ENCODE peak calls at places on chromosomes 12 and 14, in ten cellular contexts. J is GM12878, O is HCT116, X is transverse colon, S is suprapubic skin, N is upper lobe of left lung, T is sigmoid colon, G is stomach, B is GM12891, Y is breast epithelium. W is an unnamed sample.
A peak's percentile ranks its signal among the peaks of the same experiment; 100 is the strongest.

GRCh38 chr12:10135126-10135525 is 5.1 kb upstream of the CLEC7A start:
- DNase-seq in N (no peak), B (no peak), O (no peak), T (no peak), S (no peak), G (no peak), X (no peak), Y (no peak), J (no peak), W (no peak)

GRCh38 chr14:51978566-51979398 is 10.6 kb upstream of the RTRAF start:
- DNase-seq in Y (peak; percentile 78), X (peak; percentile 89), S (peak; percentile 92), N (no peak), T (peak; percentile 90), O (peak; percentile 72), B (no peak), J (peak; percentile 43), G (peak; percentile 88), W (peak; percentile 25)

GRCh38 chr12:51591020-51591901 is at the start of gene SCN8A:
- DNase-seq in G (peak; percentile 36), J (no peak), T (no peak), X (peak; percentile 27), Y (no peak), N (peak; percentile 90), B (peak; percentile 49), S (no peak), O (peak; percentile 16), W (peak; percentile 34)

GRCh38 chr14:38357557-38357956 is 101.7 kb upstream of the CLEC14A start:
- DNase-seq in G (no peak), J (no peak), S (no peak), T (no peak), N (no peak), Y (no peak), B (no peak), O (no peak), X (no peak), W (no peak)

GRCh38 chr12:49244161-49244560 is 20.7 kb upstream of the TUBA1C start:
- DNase-seq in B (no peak), Y (no peak), X (no peak), G (no peak), O (no peak), T (no peak), J (no peak), S (no peak), N (no peak), W (no peak)

GRCh38 chr12:27193854-27194544 is 50.1 kb upstream of the STK38L start:
- DNase-seq in G (no peak), X (peak; percentile 30), S (no peak), J (no peak), O (no peak), N (no peak), Y (no peak), B (no peak), T (peak; percentile 94), W (no peak)

GRCh38 chr12:8629486-8630033 is 16.9 kb upstream of the AICDA start:
- DNase-seq in Y (no peak), S (no peak), O (no peak), X (no peak), T (no peak), B (peak; percentile 40), J (peak; percentile 98), G (no peak), N (no peak), W (no peak)

GRCh38 chr12:75744607-75745256 is 233.3 kb upstream of the KRR1 start:
- DNase-seq in Y (no peak), B (no peak), N (no peak), S (no peak), G (no peak), X (no peak), O (no peak), J (no peak), T (no peak), W (no peak)

GRCh38 chr12:70645494-70646317 is 8.5 kb upstream of the PTPRB start:
- DNase-seq in S (no peak), B (no peak), X (peak; percentile 42), N (no peak), J (no peak), G (peak; percentile 36), T (no peak), Y (no peak), O (peak; percentile 67), W (no peak)

GRCh38 chr14:51014625-51015024 is 70.3 kb upstream of the PYGL start:
- DNase-seq in O (no peak), J (no peak), T (no peak), N (no peak), B (no peak), S (no peak), Y (no peak), G (no peak), X (no peak), W (no peak)

GRCh38 chr14:71597289-71597920 is 334.8 kb upstream of the RGS6 start:
- DNase-seq in B (no peak), J (no peak), X (no peak), N (no peak), O (no peak), G (no peak), Y (no peak), S (no peak), T (no peak), W (no peak)

GRCh38 chr12:54162741-54163140 is 26.0 kb downstream of the SMUG1 start:
- DNase-seq in N (no peak), Y (no peak), S (no peak), B (no peak), G (no peak), J (no peak), T (no peak), X (no peak), O (no peak), W (no peak)

GRCh38 chr12:79001404-79001803 is 136.8 kb downstream of the SYT1 start:
- DNase-seq in J (no peak), N (no peak), O (no peak), X (no peak), T (no peak), Y (no peak), G (no peak), S (no peak), B (no peak), W (no peak)
- TF ChIP-seq POLR2AphosphoS5 in J (no peak), N (no peak), O (no peak), X (no peak), T (no peak), Y (no peak), G (no peak), S (no peak), B (no peak), W (no peak)

DNA sequence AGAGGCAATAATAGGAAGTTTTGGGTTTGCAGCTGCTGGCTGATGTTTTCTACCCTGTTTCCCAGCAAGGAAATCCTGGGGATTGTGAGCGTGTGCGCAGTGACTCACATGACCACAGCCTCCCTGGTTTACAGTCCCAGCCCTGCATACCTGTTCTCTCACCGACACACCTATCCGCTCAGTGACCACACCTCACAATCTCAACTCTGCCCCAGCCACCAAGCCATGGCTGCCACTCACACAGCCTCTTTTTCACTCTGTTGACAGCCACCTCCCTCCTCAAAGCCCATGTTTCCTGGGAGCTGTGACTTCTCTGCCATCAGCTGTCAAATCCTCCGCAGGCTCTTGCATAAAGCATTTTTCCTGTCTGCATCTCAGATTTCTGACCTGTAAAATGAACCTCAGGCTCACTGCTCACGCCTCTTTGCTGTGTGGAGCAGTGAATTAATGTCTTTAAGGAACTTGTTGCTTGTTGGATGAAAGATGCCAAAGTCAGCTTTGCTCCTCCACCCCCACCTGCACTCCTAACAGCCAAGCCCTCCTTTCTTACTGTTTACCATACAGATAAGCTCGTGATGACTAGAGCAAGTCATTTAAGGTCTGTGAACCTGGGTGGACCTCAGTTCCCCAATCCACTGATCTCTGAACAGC is 43.5 kb downstream of the B4GALNT3 start:
- DNase-seq in Y (no peak), S (no peak), N (no peak), G (peak; percentile 84), B (no peak), T (no peak), J (no peak), O (peak; percentile 59), X (peak; percentile 86), W (no peak)
- TF ChIP-seq POLR2A in Y (no peak), S (no peak), N (no peak), G (no peak), B (no peak), T (no peak), J (no peak), O (no peak), X (peak; percentile 67), W (no peak)

DNA sequence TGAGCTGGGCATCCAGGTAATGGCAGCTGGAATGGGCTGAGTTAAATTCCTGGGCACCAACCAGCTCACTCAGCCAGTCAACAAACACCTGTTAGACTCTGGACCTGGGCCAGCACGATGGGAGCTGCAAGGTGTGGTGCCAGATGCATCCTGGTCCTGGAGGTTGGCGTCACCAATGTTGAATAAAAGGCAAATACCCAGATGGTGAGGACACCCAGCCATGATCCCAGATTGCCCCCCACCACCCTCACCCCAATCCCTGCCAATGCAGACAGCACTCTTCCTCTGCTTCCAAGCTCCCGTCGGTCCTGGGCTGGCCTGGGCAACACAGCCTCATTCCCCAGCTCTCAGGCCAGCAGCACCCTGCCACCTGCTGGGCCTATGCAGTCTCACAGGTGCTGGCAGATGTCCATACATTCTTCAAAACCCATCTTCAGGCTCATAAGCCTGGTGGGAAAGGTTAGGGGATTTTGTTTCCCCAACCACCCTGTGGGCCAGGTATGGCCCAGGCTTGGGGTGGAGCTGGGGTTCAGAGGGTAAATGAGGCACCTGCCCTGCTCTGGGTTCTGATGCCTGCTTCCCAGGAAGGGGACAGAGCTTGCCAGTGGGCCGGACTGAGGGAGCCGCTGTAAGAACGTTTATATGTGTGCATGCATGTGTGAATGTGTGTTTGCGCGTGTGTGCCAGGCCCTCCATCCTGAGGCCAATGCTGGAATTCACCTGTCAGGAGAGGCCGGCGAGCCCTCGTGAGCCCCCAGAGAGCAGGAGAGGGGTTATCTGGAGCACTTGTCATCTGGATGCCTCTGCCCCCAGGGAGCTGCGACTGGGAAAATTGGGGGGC is 58.0 kb downstream of the LGMN start:
- DNase-seq in T (peak; percentile 63), O (peak; percentile 59), Y (no peak), N (no peak), B (no peak), S (no peak), J (no peak), G (peak; percentile 68), X (peak; percentile 29), W (no peak)
- TF ChIP-seq POLR2AphosphoS5 in T (no peak), O (peak; percentile 40), Y (no peak), N (no peak), B (no peak), S (no peak), J (no peak), G (no peak), X (peak; percentile 16), W (no peak)

DNA sequence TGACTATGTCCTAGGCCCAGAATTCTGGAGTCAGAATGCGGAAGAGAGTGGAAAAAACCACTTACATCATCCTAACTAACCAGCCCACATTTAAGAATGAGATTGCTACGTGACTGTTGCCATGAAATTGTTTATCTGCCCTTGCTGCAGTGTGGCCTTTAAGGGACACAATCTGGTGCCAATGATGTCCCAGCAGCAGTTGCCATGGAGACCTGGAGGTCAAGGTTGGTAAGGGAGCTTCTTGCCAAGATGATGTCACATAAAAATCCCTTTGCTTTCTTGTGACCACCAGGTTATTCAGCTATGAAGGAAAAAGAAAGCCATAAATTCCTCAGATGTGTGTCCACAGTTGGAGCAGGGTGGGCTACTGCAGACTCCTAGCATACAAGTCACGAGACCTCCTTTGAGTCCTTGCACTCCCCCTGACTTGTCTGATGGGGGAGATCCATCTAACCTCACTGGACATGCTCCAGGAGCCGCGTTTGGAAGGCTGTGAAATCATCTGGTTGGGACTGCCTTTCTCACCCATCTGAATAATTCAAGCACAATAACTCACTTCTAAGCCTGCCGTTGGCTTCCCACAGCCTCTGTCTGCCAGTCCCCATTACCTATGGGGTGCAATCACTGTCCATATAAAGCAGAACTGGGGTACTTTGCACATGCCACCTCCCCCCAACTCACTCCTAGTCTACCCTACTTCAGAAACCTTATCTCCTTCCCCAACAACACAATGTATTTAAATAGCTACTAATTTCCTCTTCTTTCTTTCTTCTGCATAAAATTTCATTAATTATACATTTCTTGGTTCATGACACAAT is 165.6 kb downstream of the ZFP36L1 start:
- DNase-seq in J (no peak), X (no peak), O (no peak), B (no peak), N (no peak), S (no peak), G (peak; percentile 51), Y (no peak), T (no peak), W (no peak)
- TF ChIP-seq POLR2A in J (no peak), X (no peak), O (no peak), B (no peak), N (no peak), S (no peak), G (no peak), Y (no peak), T (no peak), W (no peak)